ENCODE peak calls at places on chromosomes 7 and 10, in five cellular contexts. L, Z, N, K and S are unnamed samples.

GRCh38 chr7:156935250-156935649 is 14.3 kb upstream of the NOM1 start:
- DNase-seq in L (no peak), Z (no peak), N (no peak), K (no peak), S (no peak)

GRCh38 chr7:156661637-156662036 is 21.1 kb downstream of the RNF32 start:
- DNase-seq in L (no peak), Z (no peak), N (no peak), K (no peak), S (no peak)

GRCh38 chr7:95859434-95859833 is 87.1 kb downstream of the DYNC1I1 start:
- DNase-seq in L (no peak), Z (no peak), N (peak; percentile 54), K (no peak), S (no peak)

GRCh38 chr7:155972651-155973349 is 160.5 kb upstream of the SHH start:
- DNase-seq in L (no peak), Z (no peak), N (no peak), K (no peak), S (no peak)

GRCh38 chr10:34024708-34025425 is 690.4 kb upstream of the NRP1 start:
- DNase-seq in L (no peak), Z (no peak), N (no peak), K (peak; percentile 15), S (no peak)

GRCh38 chr7:130273081-130273699 is 6.5 kb downstream of the CPA2 start:
- DNase-seq in L (no peak), Z (no peak), N (no peak), K (no peak), S (peak; percentile 47)

GRCh38 chr7:151408839-151409554 is 841 bp downstream of the WDR86 start:
- DNase-seq in L (no peak), Z (no peak), N (no peak), K (no peak), S (no peak)

GRCh38 chr10:58266826-58267712 is 625 bp downstream of the IPMK start:
- DNase-seq in L (peak; percentile 42), Z (peak; percentile 42), N (no peak), K (peak; percentile 72), S (peak; percentile 65)

GRCh38 chr10:132554991-132555647 is 17.5 kb downstream of the INPP5A start:
- DNase-seq in L (no peak), Z (peak; percentile 64), N (no peak), K (no peak), S (peak; percentile 30)

GRCh38 chr10:521844-522243 is 167.6 kb downstream of the DIP2C start:
- DNase-seq in L (no peak), Z (no peak), N (no peak), K (no peak), S (peak; percentile 42)

GRCh38 chr10:84258034-84258695 is 13.3 kb downstream of the RGR start:
- DNase-seq in L (no peak), Z (no peak), N (no peak), K (no peak), S (no peak)

GRCh38 chr7:153320005-153320404 is 560.5 kb downstream of the ACTR3B start:
- DNase-seq in L (no peak), Z (no peak), N (no peak), K (no peak), S (no peak)

GRCh38 chr7:138064856-138065357 is 11.4 kb upstream of the AKR1D1 start:
- DNase-seq in L (no peak), Z (no peak), N (peak; percentile 77), K (peak; percentile 71), S (no peak)

GRCh38 chr7:89500082-89500481 is 654.2 kb upstream of the STEAP1 start:
- DNase-seq in L (no peak), Z (no peak), N (no peak), K (no peak), S (no peak)

GRCh38 chr7:110090113-110090820 is 1000.7 kb upstream of the LRRN3 start:
- DNase-seq in L (no peak), Z (no peak), N (no peak), K (peak; percentile 52), S (no peak)

GRCh38 chr7:36777062-36777461 is 52.8 kb upstream of the AOAH start:
- DNase-seq in L (no peak), Z (no peak), N (no peak), K (no peak), S (no peak)

GRCh38 chr10:73816917-73817729 is 5.7 kb upstream of the NDST2 start:
- DNase-seq in L (no peak), Z (no peak), N (no peak), K (no peak), S (no peak)